ENCODE peak calls at places on chromosomes 3 and 15, in six cellular contexts. Y is H1, K is GM12892, C is GM12878, L is K562, S is HepG2. N is an unnamed sample.

GRCh38 chr3:196778755-196779154 is 39.1 kb downstream of the PAK2 start:
- DNase-seq in Y (no peak), K (no peak), C (no peak), L (no peak), S (no peak), N (no peak)

GRCh38 chr15:78004919-78005634 is 72.4 kb downstream of the TBC1D2B start:
- DNase-seq in Y (no peak), K (no peak), C (no peak), L (no peak), S (no peak), N (no peak)

GRCh38 chr3:48863122-48863521 is 15.4 kb upstream of the PRKAR2A start:
- DNase-seq in Y (no peak), K (no peak), C (no peak), L (no peak), S (no peak), N (no peak)

GRCh38 chr15:34358367-34358766 is 8.6 kb downstream of the LPCAT4 start:
- DNase-seq in Y (no peak), K (no peak), C (no peak), L (peak; percentile 61), S (no peak), N (no peak)

GRCh38 chr3:160450846-160451245 is 1.3 kb upstream of the TRIM59 start:
- DNase-seq in Y (no peak), K (no peak), C (no peak), L (no peak), S (no peak), N (no peak)

GRCh38 chr3:156973954-156974353 is 147.8 kb downstream of the LEKR1 start:
- DNase-seq in Y (no peak), K (no peak), C (no peak), L (no peak), S (no peak), N (no peak)

GRCh38 chr15:99424978-99425665 is 140.7 kb upstream of the MEF2A start:
- DNase-seq in Y (no peak), K (peak; percentile 50), C (no peak), L (no peak), S (peak; percentile 54), N (peak; percentile 57)

GRCh38 chr3:151307131-151307530 is 9.5 kb downstream of the GPR87 start:
- DNase-seq in Y (no peak), K (no peak), C (no peak), L (no peak), S (no peak), N (no peak)

GRCh38 chr3:127975630-127976029 is 60.6 kb downstream of the KBTBD12 start:
- DNase-seq in Y (no peak), K (no peak), C (no peak), L (no peak), S (peak; percentile 19), N (no peak)

GRCh38 chr3:126154391-126155279 is 25.8 kb downstream of the ALDH1L1 start:
- DNase-seq in Y (peak; percentile 33), K (no peak), C (no peak), L (no peak), S (no peak), N (no peak)

GRCh38 chr15:68783226-68784054 is 37.3 kb downstream of the ANP32A start:
- DNase-seq in Y (peak; percentile 82), K (peak; percentile 60), C (no peak), L (peak; percentile 59), S (peak; percentile 19), N (peak; percentile 53)

GRCh38 chr3:197154-197855 is 742 bp downstream of the CHL1 start:
- DNase-seq in Y (peak; percentile 81), K (peak; percentile 29), C (no peak), L (no peak), S (no peak), N (peak; percentile 19)

GRCh38 chr3:3038201-3038991 is 71.8 kb downstream of the IL5RA start:
- DNase-seq in Y (no peak), K (no peak), C (peak; percentile 26), L (no peak), S (no peak), N (no peak)

GRCh38 chr3:46835486-46835885 is 27.8 kb downstream of the MYL3 start:
- DNase-seq in Y (no peak), K (no peak), C (no peak), L (no peak), S (no peak), N (no peak)

GRCh38 chr3:114435733-114436132 is 141.9 kb downstream of the TIGIT start:
- DNase-seq in Y (no peak), K (no peak), C (no peak), L (no peak), S (no peak), N (no peak)

GRCh38 chr3:12954891-12955650 is 113.7 kb upstream of the RPL32 start:
- DNase-seq in Y (no peak), K (no peak), C (no peak), L (no peak), S (no peak), N (no peak)

GRCh38 chr15:76057332-76058000 is 2.3 kb upstream of the TMEM266 start:
- DNase-seq in Y (no peak), K (peak; percentile 6), C (no peak), L (peak; percentile 37), S (peak; percentile 15), N (no peak)

GRCh38 chr15:44308415-44308814 is 19.9 kb downstream of the GOLM2 start:
- DNase-seq in Y (no peak), K (no peak), C (peak; percentile 73), L (no peak), S (no peak), N (no peak)

GRCh38 chr15:31442203-31443090 is 115.8 kb downstream of the KLF13 start:
- DNase-seq in Y (no peak), K (no peak), C (no peak), L (peak; percentile 18), S (no peak), N (no peak)

GRCh38 chr15:99564221-99565030 is 1.4 kb upstream of the MEF2A start:
- DNase-seq in Y (no peak), K (no peak), C (peak; percentile 50), L (no peak), S (peak; percentile 36), N (no peak)

GRCh38 chr3:59611649-59612431 is 562.0 kb upstream of the CFAP20DC start:
- DNase-seq in Y (no peak), K (no peak), C (no peak), L (no peak), S (no peak), N (no peak)

GRCh38 chr3:127536818-127537810 is 53.4 kb downstream of the TPRA1 start:
- DNase-seq in Y (no peak), K (no peak), C (no peak), L (no peak), S (no peak), N (no peak)

GRCh38 chr15:52463638-52464037 is 65.0 kb downstream of the MYO5A start:
- DNase-seq in Y (no peak), K (no peak), C (no peak), L (no peak), S (no peak), N (no peak)

GRCh38 chr3:89314454-89314853 is 207.0 kb downstream of the EPHA3 start:
- DNase-seq in Y (no peak), K (no peak), C (no peak), L (no peak), S (peak; percentile 14), N (no peak)

GRCh38 chr15:66170042-66170441 is 83.5 kb downstream of the MEGF11 start:
- DNase-seq in Y (no peak), K (no peak), C (no peak), L (no peak), S (no peak), N (no peak)

DNA sequence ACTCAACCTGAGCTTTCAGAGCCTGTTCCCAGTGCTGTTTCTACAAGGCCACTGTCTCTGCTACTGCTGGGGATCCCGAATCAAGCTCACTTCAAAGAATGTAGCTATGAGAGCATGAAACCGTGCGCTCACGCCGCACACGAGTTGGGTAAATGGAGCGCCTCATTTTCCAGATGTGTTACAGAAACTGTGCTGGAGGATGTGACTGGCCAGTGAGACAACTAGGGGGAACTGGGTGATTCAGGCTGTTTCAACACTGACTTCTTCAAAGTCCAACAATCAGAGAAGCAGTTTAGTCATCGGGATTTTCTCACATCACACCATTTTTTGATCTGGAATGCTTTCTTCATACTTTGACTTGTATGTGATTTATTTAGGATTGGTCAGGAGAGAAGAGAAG is 3.5 kb downstream of the ZNF710 start:
- DNase-seq in Y (no peak), K (no peak), C (no peak), L (no peak), S (peak; percentile 71), N (no peak)
- TF ChIP-seq POLR2A in Y (no peak), K (no peak), C (no peak), L (no peak), S (no peak), N (no peak)

GRCh38 chr3:195224156-195224979 is 46.6 kb downstream of the XXYLT1 start:
- DNase-seq in Y (peak; percentile 46), K (no peak), C (no peak), L (no peak), S (no peak), N (no peak)
- TF ChIP-seq TAF1 in Y (no peak), K (no peak), C (no peak), L (no peak), S (no peak), N (no peak)

GRCh38 chr3:71103430-71103881 is 480.1 kb downstream of the FOXP1 start:
- DNase-seq in Y (no peak), K (no peak), C (no peak), L (no peak), S (peak; percentile 40), N (no peak)

GRCh38 chr3:71102111-71103039 is 481.2 kb downstream of the FOXP1 start:
- DNase-seq in Y (no peak), K (no peak), C (no peak), L (no peak), S (no peak), N (no peak)

GRCh38 chr3:71099997-71100719 is 483.4 kb downstream of the FOXP1 start:
- DNase-seq in Y (no peak), K (no peak), C (no peak), L (no peak), S (no peak), N (no peak)

GRCh38 chr3:71101014-71101413 is 482.5 kb downstream of the FOXP1 start:
- DNase-seq in Y (no peak), K (no peak), C (no peak), L (no peak), S (no peak), N (no peak)

DNA sequence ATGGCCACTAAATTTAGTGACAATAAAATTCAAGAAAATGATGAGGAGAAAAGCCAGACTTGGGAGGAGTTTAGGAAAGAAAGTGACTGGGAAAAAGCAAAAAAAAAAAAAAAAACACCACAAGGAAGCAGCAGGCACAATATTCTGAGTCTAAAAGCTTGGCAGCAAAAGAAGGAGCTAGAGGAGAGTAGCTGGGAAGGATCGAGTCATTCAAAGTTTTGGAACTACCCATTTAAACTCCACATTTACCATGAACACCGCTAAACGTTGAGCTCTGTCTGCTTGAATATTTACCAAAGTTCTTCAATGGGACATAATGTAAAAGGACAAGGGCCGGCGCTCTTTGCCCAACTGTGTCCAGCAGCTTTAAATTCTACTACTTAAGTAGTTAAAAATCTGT is 481.9 kb downstream of the FOXP1 start:
- DNase-seq in Y (no peak), K (no peak), C (no peak), L (no peak), S (no peak), N (no peak)
- TF ChIP-seq POLR2A in Y (no peak), K (no peak), C (no peak), L (no peak), S (no peak), N (no peak)

DNA sequence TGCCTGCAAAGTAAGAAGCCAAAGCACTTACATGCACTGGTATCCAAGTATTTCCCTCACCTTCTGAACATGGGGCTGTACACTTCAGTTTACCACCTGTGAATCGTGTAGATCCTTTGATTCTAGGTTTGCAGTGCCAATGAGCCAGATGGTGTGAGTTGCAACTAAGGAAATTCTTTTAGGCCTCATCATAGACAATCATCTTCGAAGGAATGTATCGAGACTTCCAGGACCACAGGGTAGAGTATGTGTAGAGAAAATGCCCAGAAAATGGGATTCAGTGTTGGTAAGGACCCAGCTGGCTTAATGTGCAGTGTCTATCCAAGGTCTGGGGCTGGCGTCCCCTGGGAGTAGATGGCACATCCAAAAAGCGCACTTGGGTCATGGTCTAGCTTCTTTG is 323.2 kb upstream of the TPM1 start:
- DNase-seq in Y (no peak), K (no peak), C (no peak), L (no peak), S (no peak), N (no peak)
- TF ChIP-seq TAF1 in Y (no peak), K (no peak), C (no peak), L (no peak), S (no peak), N (no peak)

N was measured in GM12891.